ENCODE peak calls at places on chromosomes 13 and 19, in seven cellular contexts. I is hypothalamus; M is HT1080; Q is left ventricle myocardium inferior; W is cardiac muscle cell; V is activated naive CD4-positive, alpha-beta T cell treated with anti-CD3 and anti-CD28 coated beads for 36 hours; K is Peyer's patch. P is an unnamed sample.

GRCh38 chr19:2344381-2344870 is 15.6 kb upstream of the TMPRSS9 start:
- DNase-seq in I (no peak), M (no peak), Q (no peak), W (no peak), V (no peak), K (no peak), P (no peak)

GRCh38 chr13:75581874-75582640 is 32.5 kb downstream of the UCHL3 start:
- DNase-seq in I (no peak), M (no peak), Q (no peak), W (no peak), V (no peak), K (no peak), P (peak; percentile 1)

GRCh38 chr13:66087149-66087780 is 1142.9 kb downstream of the PCDH9 start:
- DNase-seq in I (no peak), M (no peak), Q (no peak), W (no peak), V (no peak), K (no peak), P (no peak)

GRCh38 chr19:23070353-23070781 is 46.5 kb upstream of the ZNF730 start:
- DNase-seq in I (no peak), M (peak; percentile 8), Q (peak; percentile 46), W (no peak), V (peak; percentile 36), K (no peak), P (peak; percentile 30)

GRCh38 chr19:40219721-40220276 is 1.6 kb upstream of the TTC9B start:
- DNase-seq in I (no peak), M (peak; percentile 92), Q (no peak), W (no peak), V (no peak), K (no peak), P (peak; percentile 85)

GRCh38 chr19:33393286-33394005 is 19.9 kb downstream of the CEBPG start:
- DNase-seq in I (no peak), M (no peak), Q (peak; percentile 16), W (no peak), V (no peak), K (peak; percentile 52), P (no peak)

GRCh38 chr19:658916-659839 is 3.8 kb downstream of the RNF126 start:
- DNase-seq in I (no peak), M (no peak), Q (peak; percentile 65), W (no peak), V (no peak), K (no peak), P (no peak)

GRCh38 chr13:78606471-78607408 is 3.4 kb upstream of the POU4F1 start:
- DNase-seq in I (no peak), M (no peak), Q (no peak), W (no peak), V (no peak), K (no peak), P (no peak)

GRCh38 chr13:27975579-27976361 is 6.7 kb upstream of the CDX2 start:
- DNase-seq in I (no peak), M (no peak), Q (no peak), W (no peak), V (no peak), K (peak; percentile 83), P (no peak)

P was measured in SK-MEL-5.